ENCODE peak calls at places on chromosome 6, in four cellular contexts. One of them, this sample, is unnamed.

GRCh38 chr6:13417431-13417830 is 70.0 kb downstream of the GFOD1 start:
- DNase-seq in erythroblast: no peak
- DNase-seq in activated naive CD8-positive, alpha-beta T cell treated with anti-CD3 and anti-CD28 coated beads, Interleukin-2, amount 50 U/mL, for 24 hours: no peak
- DNase-seq in small intestine: no peak
- DNase-seq in this sample: no peak

GRCh38 chr6:107046316-107046715 is 18.3 kb downstream of the MTRES1 start:
- DNase-seq in erythroblast: no peak
- DNase-seq in activated naive CD8-positive, alpha-beta T cell treated with anti-CD3 and anti-CD28 coated beads, Interleukin-2, amount 50 U/mL, for 24 hours: no peak
- DNase-seq in small intestine: no peak
- DNase-seq in this sample: no peak

GRCh38 chr6:152821525-152821924 is 70.9 kb downstream of the VIP start:
- DNase-seq in erythroblast: no peak
- DNase-seq in activated naive CD8-positive, alpha-beta T cell treated with anti-CD3 and anti-CD28 coated beads, Interleukin-2, amount 50 U/mL, for 24 hours: no peak
- DNase-seq in small intestine: no peak
- DNase-seq in this sample: no peak

GRCh38 chr6:11278207-11278559 is 45.7 kb upstream of the NEDD9 start:
- DNase-seq in erythroblast: no peak
- DNase-seq in activated naive CD8-positive, alpha-beta T cell treated with anti-CD3 and anti-CD28 coated beads, Interleukin-2, amount 50 U/mL, for 24 hours: peak
- DNase-seq in small intestine: no peak
- DNase-seq in this sample: no peak

GRCh38 chr6:9482030-9482731 is 932.7 kb downstream of the TFAP2A start:
- DNase-seq in erythroblast: no peak
- DNase-seq in activated naive CD8-positive, alpha-beta T cell treated with anti-CD3 and anti-CD28 coated beads, Interleukin-2, amount 50 U/mL, for 24 hours: no peak
- DNase-seq in small intestine: no peak
- DNase-seq in this sample: no peak

GRCh38 chr6:3571836-3572235 is 115.0 kb upstream of the SLC22A23 start:
- DNase-seq in erythroblast: no peak
- DNase-seq in activated naive CD8-positive, alpha-beta T cell treated with anti-CD3 and anti-CD28 coated beads, Interleukin-2, amount 50 U/mL, for 24 hours: no peak
- DNase-seq in small intestine: no peak
- DNase-seq in this sample: no peak

GRCh38 chr6:169846286-169847056 is 95.0 kb downstream of the ERMARD start:
- DNase-seq in erythroblast: no peak
- DNase-seq in activated naive CD8-positive, alpha-beta T cell treated with anti-CD3 and anti-CD28 coated beads, Interleukin-2, amount 50 U/mL, for 24 hours: no peak
- DNase-seq in small intestine: no peak
- DNase-seq in this sample: no peak

GRCh38 chr6:105077592-105078463 is 102.0 kb downstream of the POPDC3 start:
- DNase-seq in erythroblast: peak
- DNase-seq in activated naive CD8-positive, alpha-beta T cell treated with anti-CD3 and anti-CD28 coated beads, Interleukin-2, amount 50 U/mL, for 24 hours: no peak
- DNase-seq in small intestine: peak
- DNase-seq in this sample: peak

GRCh38 chr6:45728674-45729073 is 287.0 kb downstream of the CLIC5 start:
- DNase-seq in erythroblast: no peak
- DNase-seq in activated naive CD8-positive, alpha-beta T cell treated with anti-CD3 and anti-CD28 coated beads, Interleukin-2, amount 50 U/mL, for 24 hours: no peak
- DNase-seq in small intestine: no peak
- DNase-seq in this sample: no peak

GRCh38 chr6:35354361-35355135 is 12.2 kb downstream of the PPARD start:
- DNase-seq in erythroblast: no peak
- DNase-seq in activated naive CD8-positive, alpha-beta T cell treated with anti-CD3 and anti-CD28 coated beads, Interleukin-2, amount 50 U/mL, for 24 hours: no peak
- DNase-seq in small intestine: no peak
- DNase-seq in this sample: no peak

GRCh38 chr6:31881136-31881859 is 2.5 kb upstream of the SLC44A4 start:
- DNase-seq in erythroblast: no peak
- DNase-seq in activated naive CD8-positive, alpha-beta T cell treated with anti-CD3 and anti-CD28 coated beads, Interleukin-2, amount 50 U/mL, for 24 hours: no peak
- DNase-seq in small intestine: no peak
- DNase-seq in this sample: no peak

GRCh38 chr6:69233195-69233524 is 563.6 kb downstream of the LMBRD1 start:
- DNase-seq in erythroblast: no peak
- DNase-seq in activated naive CD8-positive, alpha-beta T cell treated with anti-CD3 and anti-CD28 coated beads, Interleukin-2, amount 50 U/mL, for 24 hours: no peak
- DNase-seq in small intestine: no peak
- DNase-seq in this sample: no peak

GRCh38 chr6:158481612-158482473 is 78.0 kb upstream of the TMEM181 start:
- DNase-seq in erythroblast: no peak
- DNase-seq in activated naive CD8-positive, alpha-beta T cell treated with anti-CD3 and anti-CD28 coated beads, Interleukin-2, amount 50 U/mL, for 24 hours: no peak
- DNase-seq in small intestine: no peak
- DNase-seq in this sample: no peak

GRCh38 chr6:169923468-169924464 is 172.3 kb downstream of the ERMARD start:
- DNase-seq in erythroblast: no peak
- DNase-seq in activated naive CD8-positive, alpha-beta T cell treated with anti-CD3 and anti-CD28 coated beads, Interleukin-2, amount 50 U/mL, for 24 hours: no peak
- DNase-seq in small intestine: no peak
- DNase-seq in this sample: no peak

This sample was measured in D721Med.